ENCODE peak calls at places on chromosomes 1 and 21, in ten cellular contexts. T is OCI-M1; U is uterus; S is stimulated activated CD4-positive, alpha-beta T cell treated with anti-CD3 and anti-CD28 coated beads, Interleukin-4, amount 100 ng/mL, for 48 hours; E is LoVo; W is Ammon's horn; M is NCI-H460; B is Right ventricle myocardium inferior; P is NCI-H2081; V is H7. O is an unnamed sample.

GRCh38 chr1:50474859-50475809 is 51.9 kb upstream of the DMRTA2 start:
- DNase-seq in T (no peak), U (no peak), S (no peak), E (peak; percentile 44), W (no peak), M (peak; percentile 7), B (no peak), P (peak; percentile 34), V (peak; percentile 25), O (peak; percentile 67)

GRCh38 chr1:229342902-229343587 is at the start of gene CCSAP:
- DNase-seq in T (peak; percentile 78), U (peak; percentile 26), S (peak; percentile 37), E (peak; percentile 45), W (peak; percentile 72), M (peak; percentile 33), B (peak; percentile 85), P (peak; percentile 66), V (no peak), O (peak; percentile 40)

GRCh38 chr21:33644383-33645074 is 2.2 kb downstream of the ITSN1 start:
- DNase-seq in T (no peak), U (peak; percentile 46), S (no peak), E (no peak), W (no peak), M (no peak), B (no peak), P (no peak), V (no peak), O (no peak)

GRCh38 chr1:44035726-44036408 is 4.6 kb upstream of the SLC6A9 start:
- DNase-seq in T (peak; percentile 96), U (peak; percentile 43), S (no peak), E (no peak), W (no peak), M (no peak), B (no peak), P (no peak), V (peak; percentile 67), O (no peak)

GRCh38 chr1:212752256-212752933 is 39.2 kb downstream of the NSL1 start:
- DNase-seq in T (peak; percentile 23), U (no peak), S (no peak), E (no peak), W (peak; percentile 35), M (no peak), B (no peak), P (no peak), V (no peak), O (peak; percentile 4)

GRCh38 chr1:234887026-234887910 is 241.4 kb downstream of the TOMM20 start:
- DNase-seq in T (no peak), U (peak; percentile 80), S (no peak), E (no peak), W (no peak), M (no peak), B (peak; percentile 82), P (no peak), V (no peak), O (no peak)

GRCh38 chr1:229273507-229274232 is 2.8 kb downstream of the RAB4A start:
- DNase-seq in T (peak; percentile 20), U (no peak), S (no peak), E (peak; percentile 38), W (no peak), M (no peak), B (no peak), P (no peak), V (no peak), O (peak; percentile 29)

GRCh38 chr21:46639489-46640386 is 4.3 kb downstream of the PRMT2 start:
- DNase-seq in T (peak; percentile 75), U (no peak), S (no peak), E (peak; percentile 9), W (peak; percentile 45), M (peak; percentile 13), B (no peak), P (no peak), V (no peak), O (peak; percentile 19)

GRCh38 chr1:151009206-151009587 is 948 bp downstream of the PRUNE1 start:
- DNase-seq in T (peak; percentile 48), U (no peak), S (no peak), E (no peak), W (no peak), M (no peak), B (no peak), P (no peak), V (no peak), O (peak; percentile 72)

GRCh38 chr1:90778487-90778886 is 61.4 kb upstream of the BARHL2 start:
- DNase-seq in T (no peak), U (no peak), S (no peak), E (no peak), W (no peak), M (no peak), B (no peak), P (no peak), V (no peak), O (no peak)

GRCh38 chr21:32298148-32298559 is 501 bp upstream of the MRAP start:
- DNase-seq in T (no peak), U (no peak), S (no peak), E (no peak), W (no peak), M (no peak), B (no peak), P (no peak), V (no peak), O (no peak)

GRCh38 chr1:27960762-27961645 is 1.2 kb downstream of the XKR8 start:
- DNase-seq in T (no peak), U (no peak), S (no peak), E (no peak), W (no peak), M (no peak), B (no peak), P (no peak), V (peak; percentile 60), O (no peak)

GRCh38 chr1:205003358-205004145 is 39.5 kb upstream of the CNTN2 start:
- DNase-seq in T (no peak), U (no peak), S (no peak), E (no peak), W (no peak), M (no peak), B (no peak), P (peak; percentile 54), V (peak; percentile 64), O (no peak)

GRCh38 chr1:86156571-86157455 is at the start of gene COL24A1:
- DNase-seq in T (no peak), U (peak; percentile 22), S (no peak), E (no peak), W (peak; percentile 21), M (no peak), B (peak; percentile 73), P (no peak), V (peak; percentile 88), O (peak; percentile 33)

GRCh38 chr1:236689713-236690569 is 3.6 kb downstream of the ACTN2 start:
- DNase-seq in T (no peak), U (no peak), S (no peak), E (no peak), W (no peak), M (no peak), B (no peak), P (no peak), V (no peak), O (peak; percentile 68)

GRCh38 chr1:55478742-55479141 is 263.6 kb upstream of the USP24 start:
- DNase-seq in T (peak; percentile 58), U (no peak), S (no peak), E (peak; percentile 11), W (no peak), M (no peak), B (no peak), P (peak; percentile 28), V (no peak), O (peak; percentile 47)

GRCh38 chr1:117826551-117827078 is 102.8 kb downstream of the GDAP2 start:
- DNase-seq in T (peak; percentile 17), U (no peak), S (no peak), E (peak; percentile 60), W (peak; percentile 45), M (peak; percentile 20), B (peak; percentile 76), P (no peak), V (no peak), O (peak; percentile 85)

GRCh38 chr1:160437432-160438319 is 37.3 kb downstream of the VANGL2 start:
- DNase-seq in T (peak; percentile 74), U (no peak), S (no peak), E (peak; percentile 40), W (no peak), M (peak; percentile 9), B (no peak), P (no peak), V (no peak), O (no peak)

GRCh38 chr1:192954705-192955265 is 104.4 kb downstream of the UCHL5 start:
- DNase-seq in T (no peak), U (no peak), S (no peak), E (no peak), W (no peak), M (no peak), B (peak; percentile 68), P (peak; percentile 50), V (no peak), O (no peak)

GRCh38 chr1:11645270-11645669 is 9.0 kb downstream of the FBXO2 start:
- DNase-seq in T (no peak), U (no peak), S (no peak), E (no peak), W (no peak), M (no peak), B (no peak), P (no peak), V (no peak), O (no peak)

GRCh38 chr1:197598935-197599334 is 176.3 kb downstream of the DENND1B start:
- DNase-seq in T (no peak), U (no peak), S (no peak), E (no peak), W (no peak), M (no peak), B (no peak), P (peak; percentile 92), V (no peak), O (no peak)

GRCh38 chr1:12518956-12519707 is 98.9 kb downstream of the DHRS3 start:
- DNase-seq in T (no peak), U (peak; percentile 81), S (peak; percentile 37), E (peak; percentile 8), W (peak; percentile 67), M (peak; percentile 70), B (peak; percentile 90), P (no peak), V (peak; percentile 72), O (no peak)

O was measured in kidney tubule cell.